ENCODE peak calls at places on chromosomes 1 and 21, in five cellular contexts. B is uterus; X is heart right ventricle; P is CD4-positive, alpha-beta memory T cell; G is MM.1S. W is an unnamed sample. For H3K36me3, the result is how much of the 10 kb centered on the place peaks cover.

GRCh38 chr1:117401761-117402160 is 34.5 kb downstream of the MAN1A2 start:
- DNase-seq in B (no peak), X (no peak), P (no peak), G (no peak), W (no peak)

GRCh38 chr1:156502749-156503671 is 2.4 kb upstream of the MEF2D start:
- DNase-seq in B (peak), X (peak), P (no peak), G (no peak), W (no peak)

GRCh38 chr1:93768380-93768863 is 86.8 kb upstream of the BCAR3 start:
- DNase-seq in B (no peak), X (no peak), P (no peak), G (no peak), W (no peak)

GRCh38 chr1:111911036-111911435 is 78.4 kb downstream of the KCND3 start:
- DNase-seq in B (no peak), X (no peak), P (no peak), G (no peak), W (no peak)

GRCh38 chr1:66532798-66533783 is 862 bp upstream of the SGIP1 start:
- DNase-seq in B (peak), X (peak), P (peak), G (no peak), W (no peak)

GRCh38 chr1:54968581-54968980 is 11.8 kb upstream of the TMEM61 start:
- DNase-seq in B (no peak), X (no peak), P (no peak), G (no peak), W (no peak)

GRCh38 chr1:90831910-90832309 is 114.8 kb upstream of the BARHL2 start:
- DNase-seq in B (no peak), X (no peak), P (no peak), G (no peak), W (no peak)

GRCh38 chr21:42520628-42521253 is 7.1 kb downstream of the SLC37A1 start:
- DNase-seq in B (no peak), X (no peak), P (no peak), G (no peak), W (no peak)

GRCh38 chr1:18556364-18556763 is 74.3 kb upstream of the PAX7 start:
- DNase-seq in B (no peak), X (no peak), P (no peak), G (no peak), W (no peak)

GRCh38 chr1:241519308-241520079 is at the start of gene FH:
- DNase-seq in B (peak), X (peak), P (peak), G (peak), W (peak)

GRCh38 chr21:42096593-42096992 is 25.5 kb downstream of the UMODL1 start:
- DNase-seq in B (no peak), X (no peak), P (no peak), G (no peak), W (no peak)

GRCh38 chr1:45512641-45513054 is 9.0 kb downstream of the PRDX1 start:
- DNase-seq in B (no peak), X (no peak), P (peak), G (peak), W (no peak)

GRCh38 chr1:38062361-38063288 is 16.0 kb upstream of the POU3F1 start:
- DNase-seq in B (no peak), X (no peak), P (no peak), G (no peak), W (no peak)

GRCh38 chr1:100847481-100847880 is 47.2 kb downstream of the EXTL2 start:
- DNase-seq in B (no peak), X (no peak), P (no peak), G (no peak), W (no peak)

DNA sequence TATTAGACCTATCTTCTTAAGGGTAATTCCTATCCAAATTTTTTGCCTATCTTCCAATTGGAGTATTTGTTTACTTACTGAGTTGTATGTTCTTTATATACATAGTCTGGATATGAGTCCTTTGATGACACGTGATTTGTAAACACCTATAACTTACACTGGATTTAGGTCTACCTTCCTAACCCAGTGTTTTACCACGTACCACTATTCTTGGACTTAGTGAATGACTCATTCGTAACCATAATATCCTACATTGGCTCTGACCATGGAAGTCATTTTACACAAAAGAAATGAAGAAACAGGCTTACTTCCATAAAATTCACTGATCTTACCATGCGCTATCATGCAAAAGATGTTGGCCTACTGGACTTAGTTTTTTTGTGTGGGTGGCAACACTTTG is 23.9 kb upstream of the ZZZ3 start:
- DNase-seq in B (no peak), X (no peak), P (no peak), G (no peak), W (no peak)
- H3K36me3 ChIP-seq in B (under half), X (half or more), P (under half), G (under half), W (under half)

GRCh38 chr1:109391626-109392025 is 6.1 kb downstream of the SORT1 start:
- DNase-seq in B (no peak), X (no peak), P (no peak), G (no peak), W (peak)
- H3K4me3 ChIP-seq in B (no peak), X (peak), P (no peak), G (no peak), W (no peak)

DNA sequence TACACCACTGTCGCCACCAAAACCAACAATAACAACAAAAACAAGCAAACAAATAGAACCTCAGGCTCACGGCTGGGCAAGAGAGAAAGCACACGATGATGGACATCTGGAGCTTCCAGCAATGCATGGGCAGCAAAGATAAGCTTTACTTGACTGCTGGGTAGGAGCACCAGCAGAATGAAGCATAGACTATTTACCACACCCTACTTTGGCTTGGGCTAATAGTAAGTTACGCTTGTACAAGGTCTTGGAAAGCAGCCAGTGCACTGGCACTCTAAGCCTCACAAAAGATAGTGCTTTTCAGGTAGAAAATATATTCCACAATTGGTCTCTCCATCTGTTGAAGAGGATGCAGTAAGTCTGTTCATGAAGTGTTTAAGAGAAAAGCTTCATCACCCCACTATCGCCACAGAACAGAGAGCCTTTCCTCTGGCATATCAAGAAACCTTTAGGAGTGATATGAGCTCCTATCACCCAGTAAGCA is 13.6 kb downstream of the ADIPOR1 start:
- DNase-seq in B (no peak), X (no peak), P (no peak), G (no peak), W (no peak)
- H3K36me3 ChIP-seq in B (under half), X (half or more), P (half or more), G (under half), W (under half)

DNA sequence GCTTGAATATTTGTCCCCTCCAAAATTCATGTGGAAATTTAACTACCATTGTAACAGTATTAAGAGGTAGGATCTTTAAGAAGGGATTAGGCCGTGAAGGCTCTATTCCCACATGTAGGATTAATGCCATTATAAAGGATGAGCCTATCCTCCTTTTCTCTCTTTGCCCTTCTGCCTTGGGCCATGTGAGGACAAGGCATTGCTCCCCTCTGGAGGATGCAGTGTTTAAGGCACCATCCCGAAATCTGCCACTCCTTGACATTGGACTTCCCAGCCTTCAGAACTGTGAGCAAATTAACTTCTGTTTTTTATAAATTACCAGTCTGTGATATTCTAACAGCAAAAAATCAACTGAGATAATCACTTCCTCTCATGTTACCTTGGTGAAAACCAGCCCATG is 124.4 kb downstream of the TOMM20 start:
- DNase-seq in B (no peak), X (no peak), P (no peak), G (no peak), W (no peak)
- H3K4me3 ChIP-seq in B (no peak), X (no peak), P (no peak), G (no peak), W (no peak)

GRCh38 chr1:27333717-27334279 is 8.0 kb upstream of the SYTL1 start:
- DNase-seq in B (no peak), X (no peak), P (no peak), G (no peak), W (no peak)
- H3K36me3 ChIP-seq in B (under half), X (half or more), P (under half), G (under half), W (under half)

DNA sequence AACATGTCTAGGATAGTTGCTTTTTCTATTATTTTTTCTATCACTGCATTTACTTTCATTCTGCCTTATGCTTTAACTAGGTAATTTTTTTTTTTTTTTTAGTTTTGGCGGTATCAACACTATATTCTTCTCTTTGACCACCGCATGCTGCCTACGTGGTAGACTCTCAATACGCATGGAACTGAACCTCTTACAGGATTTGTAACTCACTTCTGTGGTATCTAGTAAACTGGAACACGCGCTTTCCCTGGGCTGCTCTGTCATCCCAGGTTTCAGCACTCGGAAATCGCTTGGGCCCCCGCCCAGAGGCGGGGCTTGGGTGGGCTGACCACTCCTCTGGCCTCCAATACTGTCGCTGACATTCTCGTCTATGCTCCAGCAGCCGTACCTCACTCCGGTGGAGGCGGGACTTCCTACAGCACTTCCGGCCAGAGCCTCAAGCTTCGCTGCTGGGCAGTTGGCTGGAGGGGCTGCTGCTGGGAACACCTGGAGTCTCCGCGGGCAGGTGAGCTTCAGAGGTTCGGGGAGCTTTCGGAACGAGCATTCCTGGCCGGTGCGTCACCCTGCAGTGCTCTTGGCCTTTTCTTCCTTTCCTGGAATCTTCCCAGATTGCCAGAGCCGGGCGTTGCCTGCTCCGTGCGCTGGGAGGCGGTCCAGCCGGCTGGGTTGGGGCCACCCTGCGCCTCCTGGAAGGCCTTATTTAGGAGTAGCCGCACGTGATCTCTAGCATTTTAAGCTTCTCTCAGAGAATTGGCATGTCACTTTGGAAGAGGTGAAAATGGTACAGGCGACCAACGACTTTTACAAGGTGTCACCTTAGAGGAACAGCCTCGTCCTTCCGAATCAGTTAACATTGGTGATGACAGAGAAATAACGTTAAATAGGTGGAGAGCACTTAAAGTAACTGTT is at the start of gene TBCE:
- DNase-seq in B (peak), X (peak), P (peak), G (peak), W (peak)
- H3K4me3 ChIP-seq in B (peak), X (peak), P (peak), G (peak), W (peak)

W was measured in GM06990.